ENCODE peak calls at places on chromosomes 16 and 17, in six cellular contexts. R is COLO829; J is smooth muscle cell of the brain vasculature; O is activated naive CD4-positive, alpha-beta T cell; B is amygdala; C is nephron progenitor cell. P is an unnamed sample.

GRCh38 chr17:67221062-67221998 is 23.7 kb downstream of the HELZ start:
- DNase-seq in B (no peak), O (no peak), C (peak), R (no peak), J (no peak), P (peak)

GRCh38 chr16:23148513-23149266 is 562 bp downstream of the USP31 start:
- DNase-seq in J (no peak), R (no peak), B (no peak), O (peak), C (peak), P (peak)

GRCh38 chr16:2955779-2956565 is 8.1 kb upstream of the KREMEN2 start:
- DNase-seq in J (no peak), O (no peak), R (no peak), C (no peak), B (no peak), P (no peak)

GRCh38 chr17:47204722-47205418 is 4.3 kb upstream of the MYL4 start:
- DNase-seq in R (no peak), B (no peak), C (no peak), J (no peak), O (no peak), P (peak)

GRCh38 chr16:48614759-48615158 is 4.8 kb upstream of the N4BP1 start:
- DNase-seq in J (no peak), B (no peak), O (no peak), R (no peak), C (no peak), P (no peak)

GRCh38 chr17:69672924-69673323 is 258.4 kb downstream of the MAP2K6 start:
- DNase-seq in B (no peak), O (no peak), J (no peak), C (no peak), R (no peak), P (no peak)

GRCh38 chr17:13031718-13032350 is 14.0 kb upstream of the ELAC2 start:
- DNase-seq in J (no peak), O (peak), B (no peak), R (peak), C (peak), P (peak)

GRCh38 chr16:3009568-3010390 is 2.9 kb upstream of the CLDN9 start:
- DNase-seq in B (no peak), C (peak), R (no peak), O (no peak), J (no peak), P (peak)

GRCh38 chr17:17957584-17957916 is 14.7 kb downstream of the TOM1L2 start:
- DNase-seq in R (no peak), B (no peak), C (no peak), O (no peak), J (no peak), P (no peak)

GRCh38 chr17:45131616-45132301 is 556 bp downstream of the PLCD3 start:
- DNase-seq in J (no peak), R (no peak), C (peak), O (peak), B (no peak), P (peak)

GRCh38 chr16:3092501-3092991 is 6.5 kb downstream of the ZSCAN10 start:
- DNase-seq in O (no peak), J (no peak), C (no peak), R (no peak), B (no peak), P (peak)

GRCh38 chr16:8946544-8946943 is 17.2 kb downstream of the USP7 start:
- DNase-seq in B (no peak), O (no peak), C (no peak), R (no peak), J (no peak), P (no peak)

GRCh38 chr16:84841787-84842300 is 22.1 kb downstream of the CRISPLD2 start:
- DNase-seq in R (no peak), B (no peak), C (no peak), J (no peak), O (no peak), P (peak)

GRCh38 chr17:62668091-62668804 is 40.8 kb downstream of the MRC2 start:
- DNase-seq in C (no peak), B (no peak), R (no peak), J (no peak), O (no peak), P (peak)

GRCh38 chr16:49012961-49013726 is 268.5 kb downstream of the CBLN1 start:
- DNase-seq in R (no peak), C (no peak), B (no peak), J (no peak), O (no peak), P (no peak)

GRCh38 chr17:66152756-66153155 is 39.2 kb downstream of the CEP112 start:
- DNase-seq in R (no peak), J (no peak), O (no peak), C (no peak), B (no peak), P (no peak)

GRCh38 chr17:76994237-76994637 is 126.0 kb downstream of the MGAT5B start:
- DNase-seq in R (peak), J (no peak), C (peak), B (no peak), O (no peak), P (peak)

GRCh38 chr17:61409301-61410099 is 9.9 kb downstream of the TBX2 start:
- DNase-seq in B (no peak), R (no peak), O (no peak), C (peak), J (no peak), P (peak)

GRCh38 chr16:4511441-4512082 is 27.0 kb downstream of the CDIP1 start:
- DNase-seq in R (peak), O (no peak), B (no peak), C (peak), J (no peak), P (peak)

GRCh38 chr17:30996481-30996880 is 25.6 kb downstream of the RNF135 start:
- DNase-seq in B (no peak), J (no peak), C (no peak), O (no peak), R (no peak), P (peak)

GRCh38 chr16:57618306-57619132 is 9.9 kb upstream of the ADGRG1 start:
- DNase-seq in O (no peak), B (no peak), R (no peak), C (no peak), J (no peak), P (no peak)

GRCh38 chr16:82660078-82660645 is 33.4 kb downstream of the CDH13 start:
- DNase-seq in C (no peak), O (no peak), J (no peak), R (no peak), B (no peak), P (peak)

GRCh38 chr16:87806608-87807546 is 41.1 kb upstream of the KLHDC4 start:
- DNase-seq in R (no peak), C (no peak), J (no peak), O (peak), B (no peak), P (peak)

GRCh38 chr17:40608061-40608581 is 39.5 kb downstream of the SMARCE1 start:
- DNase-seq in R (no peak), J (no peak), O (no peak), B (no peak), C (no peak), P (no peak)

GRCh38 chr16:47958726-47959125 is 197.1 kb downstream of the ABCC12 start:
- DNase-seq in J (no peak), O (no peak), R (no peak), C (no peak), B (no peak), P (no peak)

GRCh38 chr17:18344021-18344420 is 19.3 kb downstream of the SHMT1 start:
- DNase-seq in C (no peak), R (no peak), O (no peak), B (no peak), J (no peak), P (no peak)

GRCh38 chr17:37373530-37374159 is 2.1 kb upstream of the C17orf78 start:
- DNase-seq in B (no peak), C (peak), J (peak), R (peak), O (peak), P (peak)

GRCh38 chr17:77619851-77620250 is 338.7 kb upstream of the TNRC6C start:
- DNase-seq in O (no peak), C (no peak), J (no peak), B (no peak), R (no peak), P (no peak)

GRCh38 chr17:49687878-49688491 is 10.1 kb upstream of the SPOP start:
- DNase-seq in R (no peak), J (peak), C (no peak), O (no peak), B (no peak), P (peak)

GRCh38 chr16:87881327-87882200 is 12.3 kb upstream of the SLC7A5 start:
- DNase-seq in R (no peak), B (no peak), J (no peak), O (no peak), C (no peak), P (no peak)

GRCh38 chr16:81946206-81946605 is 65.1 kb downstream of the SDR42E1 start:
- DNase-seq in B (no peak), C (no peak), R (peak), J (peak), O (no peak), P (no peak)

GRCh38 chr17:31467502-31468256 is 76.2 kb downstream of the RAB11FIP4 start:
- DNase-seq in R (no peak), O (no peak), B (peak), J (no peak), C (no peak), P (peak)

GRCh38 chr16:88693420-88694177 is 7.3 kb upstream of the SNAI3 start:
- DNase-seq in R (no peak), B (no peak), O (no peak), C (no peak), J (no peak), P (no peak)

GRCh38 chr16:54285414-54286066 is 1.0 kb downstream of the IRX3 start:
- DNase-seq in R (no peak), B (no peak), C (peak), O (no peak), J (no peak), P (peak)

P was measured in left kidney.